ENCODE peak calls at places on chromosomes 13 and 19, in seven cellular contexts. Z, S, K, N, D, U and I are unnamed samples.

GRCh38 chr13:113920173-113920572 is 53.7 kb downstream of the C13orf46 start:
- DNase-seq in Z (no peak), S (no peak), K (no peak), N (no peak), D (no peak), U (no peak), I (no peak)

GRCh38 chr19:19539738-19540703 is 2.0 kb downstream of the CILP2 start:
- DNase-seq in Z (no peak), S (peak; percentile 64), K (peak; percentile 69), N (peak; percentile 77), D (no peak), U (no peak), I (peak; percentile 45)

GRCh38 chr19:47813304-47813994 is 8.3 kb upstream of the CRX start:
- DNase-seq in Z (peak; percentile 70), S (peak; percentile 63), K (peak; percentile 53), N (peak; percentile 68), D (peak; percentile 9), U (no peak), I (peak; percentile 65)

GRCh38 chr19:17235618-17236413 is 9.8 kb downstream of the OCEL1 start:
- DNase-seq in Z (no peak), S (peak; percentile 72), K (peak; percentile 65), N (peak; percentile 84), D (peak; percentile 35), U (no peak), I (no peak)

GRCh38 chr13:99935772-99936171 is 35.8 kb downstream of the ZIC5 start:
- DNase-seq in Z (no peak), S (no peak), K (no peak), N (no peak), D (no peak), U (no peak), I (no peak)

GRCh38 chr13:60689076-60689475 is 292.1 kb downstream of the TDRD3 start:
- DNase-seq in Z (no peak), S (no peak), K (no peak), N (no peak), D (no peak), U (no peak), I (no peak)

GRCh38 chr19:38152461-38153379 is 71.3 kb downstream of the DPF1 start:
- DNase-seq in Z (no peak), S (no peak), K (no peak), N (no peak), D (no peak), U (no peak), I (peak; percentile 16)

GRCh38 chr19:50434525-50434924 is 1.8 kb downstream of the MYBPC2 start:
- DNase-seq in Z (no peak), S (no peak), K (no peak), N (no peak), D (no peak), U (no peak), I (no peak)

DNA sequence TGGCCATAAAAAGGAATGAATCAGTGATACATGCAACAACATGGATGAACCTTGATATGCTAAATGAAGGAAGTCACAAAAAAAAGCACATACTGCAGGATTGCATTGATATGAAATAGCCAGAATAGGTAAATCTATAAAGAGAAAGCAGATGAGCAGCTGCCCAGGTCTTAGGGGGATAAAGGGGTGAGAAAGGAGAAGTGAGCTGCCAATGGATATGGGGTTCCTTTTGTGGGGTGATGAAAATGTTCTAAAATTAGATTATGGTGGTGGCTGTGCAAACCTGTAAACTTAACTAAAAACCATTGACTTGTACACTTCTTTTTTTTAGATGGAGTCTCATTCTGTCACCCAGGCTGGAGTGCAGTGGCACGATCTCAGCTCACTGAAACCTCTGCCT is 12.1 kb downstream of the HAS1 start:
- DNase-seq in Z (no peak), S (no peak), K (no peak), N (no peak), D (no peak), U (no peak), I (no peak)
- H3K27ac ChIP-seq in Z (no peak overlapping the region), S (no peak overlapping the region), K (no peak overlapping the region), N (no peak overlapping the region), D (no peak overlapping the region), U (no peak overlapping the region), I (no peak overlapping the region)

DNA sequence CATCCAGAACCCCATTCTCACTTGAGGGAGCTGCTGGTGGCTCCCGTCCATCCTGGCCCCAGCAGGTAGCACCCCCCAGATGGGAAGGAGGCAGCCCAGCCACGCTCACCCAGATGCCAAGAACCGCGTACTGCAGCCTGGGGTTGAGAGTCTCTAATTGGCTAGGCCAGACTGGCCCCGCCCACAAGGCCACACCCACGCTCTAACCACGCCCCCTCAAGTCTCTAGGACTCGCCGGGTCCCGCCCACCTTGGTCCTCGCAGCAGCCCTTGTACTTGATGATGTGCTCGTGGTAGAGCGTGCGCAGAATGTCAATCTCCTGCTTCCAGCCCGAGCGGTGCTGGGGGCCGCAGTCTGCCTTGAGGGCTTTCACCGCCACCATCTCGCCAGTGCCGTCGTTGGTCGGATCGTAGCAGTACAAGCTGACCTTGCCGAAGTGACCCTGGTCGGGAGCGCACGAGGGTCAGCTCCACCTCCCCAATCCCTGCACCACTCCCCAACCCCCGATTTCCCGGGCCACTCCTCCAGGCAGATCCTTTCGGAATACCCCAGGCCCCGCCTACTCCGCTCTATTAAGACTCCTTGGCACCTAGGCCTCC is 14.5 kb upstream of the ICAM3 start:
- DNase-seq in Z (no peak), S (peak; percentile 28), K (no peak), N (peak; percentile 86), D (no peak), U (no peak), I (peak; percentile 85)
- H3K27ac ChIP-seq in Z (no peak overlapping the region), S (no peak overlapping the region), K (no peak overlapping the region), N (peak overlapping the region; percentile 62), D (no peak overlapping the region), U (no peak overlapping the region), I (peak overlapping the region; percentile 68)

DNA sequence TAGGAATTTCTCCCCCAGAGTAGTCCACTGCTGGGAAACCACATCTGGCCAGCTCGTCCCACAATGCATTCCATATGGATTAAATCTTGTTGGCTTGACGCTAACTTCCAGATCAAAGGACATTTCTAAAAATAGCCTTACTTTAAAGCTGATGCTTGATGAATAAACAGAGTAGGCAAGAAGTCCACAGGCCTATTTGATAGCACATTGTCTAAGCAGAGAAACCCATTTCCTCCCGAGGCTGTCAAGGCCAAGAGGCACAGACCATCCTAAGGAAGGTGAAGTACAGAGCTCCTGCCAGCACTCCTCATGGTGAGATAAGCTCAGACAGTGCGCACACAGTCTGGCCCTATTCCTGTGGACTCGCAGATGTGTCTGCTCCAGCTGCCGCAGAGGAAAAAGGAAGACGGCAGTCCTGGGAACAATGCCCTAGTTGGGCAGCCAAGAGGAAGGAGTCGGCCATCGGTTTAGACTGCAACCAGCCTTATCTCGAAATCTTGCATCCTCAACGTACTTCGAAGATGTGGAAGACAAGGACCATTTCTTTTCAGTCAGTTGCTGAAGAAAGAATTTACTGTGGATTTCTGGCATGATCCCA is 156.7 kb downstream of the RGCC start:
- DNase-seq in Z (no peak), S (peak; percentile 43), K (peak; percentile 26), N (peak; percentile 78), D (no peak), U (no peak), I (peak; percentile 48)
- H3K27ac ChIP-seq in Z (no peak overlapping the region), S (no peak overlapping the region), K (no peak overlapping the region), N (no peak overlapping the region), D (peak overlapping the region; percentile 13), U (peak overlapping the region; percentile 8), I (peak overlapping the region; percentile 73)

GRCh38 chr19:51692065-51692915 is 840 bp upstream of the SPACA6 start:
- DNase-seq in Z (no peak), S (no peak), K (no peak), N (peak; percentile 56), D (no peak), U (no peak), I (no peak)
- H3K27ac ChIP-seq in Z (peak overlapping the region; percentile 95), S (no peak overlapping the region), K (no peak overlapping the region), N (peak overlapping the region; percentile 99), D (peak overlapping the region; percentile 51), U (peak overlapping the region; percentile 46), I (peak overlapping the region; percentile 95)

GRCh38 chr19:35206379-35206778 is 22.2 kb downstream of the FAM187B start:
- DNase-seq in Z (no peak), S (no peak), K (no peak), N (no peak), D (no peak), U (no peak), I (no peak)
- H3K27ac ChIP-seq in Z (no peak overlapping the region), S (no peak overlapping the region), K (no peak overlapping the region), N (no peak overlapping the region), D (no peak overlapping the region), U (no peak overlapping the region), I (no peak overlapping the region)

GRCh38 chr13:49308977-49309408 is 61.3 kb downstream of the CDADC1 start:
- DNase-seq in Z (no peak), S (peak; percentile 75), K (no peak), N (peak; percentile 80), D (no peak), U (no peak), I (no peak)
- H3K27ac ChIP-seq in Z (no peak overlapping the region), S (peak overlapping the region; percentile 91), K (peak overlapping the region; percentile 66), N (peak overlapping the region; percentile 93), D (peak overlapping the region; percentile 91), U (peak overlapping the region; percentile 76), I (peak overlapping the region; percentile 80)

GRCh38 chr19:45474941-45475516 is 7.2 kb downstream of the FOSB start:
- DNase-seq in Z (no peak), S (no peak), K (no peak), N (no peak), D (no peak), U (no peak), I (no peak)

GRCh38 chr19:45477216-45477615 is 9.4 kb downstream of the FOSB start:
- DNase-seq in Z (no peak), S (no peak), K (no peak), N (no peak), D (no peak), U (no peak), I (no peak)

GRCh38 chr19:45475537-45476348 is 7.9 kb downstream of the FOSB start:
- DNase-seq in Z (no peak), S (no peak), K (no peak), N (no peak), D (no peak), U (no peak), I (no peak)

GRCh38 chr19:45477713-45478453 is 10.1 kb downstream of the FOSB start:
- DNase-seq in Z (no peak), S (no peak), K (no peak), N (no peak), D (no peak), U (no peak), I (no peak)

GRCh38 chr19:45476349-45476717 is 8.5 kb downstream of the FOSB start:
- DNase-seq in Z (no peak), S (no peak), K (no peak), N (no peak), D (no peak), U (no peak), I (no peak)
- H3K27ac ChIP-seq in Z (no peak overlapping the region), S (no peak overlapping the region), K (no peak overlapping the region), N (no peak overlapping the region), D (no peak overlapping the region), U (no peak overlapping the region), I (no peak overlapping the region)

DNA sequence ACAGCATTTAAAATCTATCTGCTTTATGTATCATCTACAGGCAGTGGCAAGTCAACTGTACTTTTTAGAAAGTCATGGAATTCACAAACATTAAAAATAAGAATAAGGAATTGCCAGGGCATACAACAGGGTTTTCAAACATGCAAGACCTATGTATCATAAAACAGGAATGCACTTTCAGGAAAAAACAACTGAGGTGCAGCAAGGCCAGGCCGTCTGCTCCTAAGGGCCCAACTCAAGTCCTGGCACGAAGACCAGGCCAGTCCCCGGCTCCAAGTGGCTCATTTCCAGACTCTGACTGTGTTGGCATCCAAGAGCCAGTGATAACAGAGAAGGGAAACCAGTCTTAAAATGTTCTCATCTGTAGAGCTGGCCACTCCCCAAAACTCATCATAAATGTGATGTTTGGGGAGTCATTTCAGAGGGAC is 7.1 kb downstream of the RFX2 start:
- DNase-seq in Z (no peak), S (peak; percentile 85), K (peak; percentile 77), N (peak; percentile 72), D (no peak), U (peak; percentile 84), I (peak; percentile 61)
- H3K27ac ChIP-seq in Z (no peak overlapping the region), S (no peak overlapping the region), K (no peak overlapping the region), N (no peak overlapping the region), D (no peak overlapping the region), U (peak overlapping the region; percentile 85), I (peak overlapping the region; percentile 18)